ENCODE peak calls at places on chromosomes 7 and 10, in four cellular contexts. R is IMR-90; B is effector memory CD4-positive, alpha-beta T cell; L is neural progenitor cell. S is an unnamed sample.
A peak's percentile ranks its signal among the peaks of the same experiment; 100 is the strongest.

GRCh38 chr10:11065567-11065966 is 47.9 kb downstream of the CELF2 start:
- DNase-seq in R (no peak), B (no peak), L (no peak), S (no peak)

GRCh38 chr7:64037095-64037494 is 8.1 kb upstream of the ZNF727 start:
- DNase-seq in R (no peak), B (no peak), L (no peak), S (no peak)

GRCh38 chr10:91163269-91163708 is 57.2 kb upstream of the PCGF5 start:
- DNase-seq in R (peak; percentile 62), B (peak; percentile 77), L (peak; percentile 71), S (peak; percentile 82)

GRCh38 chr7:31729195-31729804 is 42.3 kb downstream of the PPP1R17 start:
- DNase-seq in R (no peak), B (no peak), L (peak; percentile 16), S (peak; percentile 36)

GRCh38 chr10:12020574-12020973 is 22.0 kb downstream of the UPF2 start:
- DNase-seq in R (no peak), B (no peak), L (no peak), S (no peak)

GRCh38 chr10:104824378-104825006 is 183.4 kb downstream of the SORCS3 start:
- DNase-seq in R (no peak), B (no peak), L (peak; percentile 83), S (peak; percentile 56)

GRCh38 chr10:47452495-47453434 is 31.1 kb downstream of the ANXA8 start:
- DNase-seq in R (no peak), B (no peak), L (no peak), S (peak; percentile 73)

GRCh38 chr10:86876748-86877147 is 80.7 kb downstream of the MMRN2 start:
- DNase-seq in R (peak; percentile 79), B (no peak), L (no peak), S (no peak)

GRCh38 chr7:17090751-17091150 is 207.7 kb upstream of the AHR start:
- DNase-seq in R (peak; percentile 86), B (no peak), L (no peak), S (no peak)

GRCh38 chr7:66503551-66504031 is 125.1 kb upstream of the KCTD7 start:
- DNase-seq in R (no peak), B (no peak), L (no peak), S (peak; percentile 43)

GRCh38 chr10:93899109-93899508 is 5.3 kb downstream of the SLC35G1 start:
- DNase-seq in R (no peak), B (no peak), L (no peak), S (no peak)

GRCh38 chr10:44863344-44864041 is 47.6 kb upstream of the TMEM72 start:
- DNase-seq in R (no peak), B (no peak), L (peak; percentile 48), S (peak; percentile 77)

GRCh38 chr7:43764807-43765491 is 6.5 kb downstream of the BLVRA start:
- DNase-seq in R (peak; percentile 43), B (no peak), L (no peak), S (no peak)

GRCh38 chr10:66180651-66181318 is 745.1 kb upstream of the LRRTM3 start:
- DNase-seq in R (peak; percentile 52), B (no peak), L (peak; percentile 66), S (peak; percentile 30)

GRCh38 chr10:70472799-70473452 is 5.6 kb upstream of the PALD1 start:
- DNase-seq in R (no peak), B (no peak), L (no peak), S (no peak)

GRCh38 chr10:122208616-122209430 is 62.3 kb upstream of the BTBD16 start:
- DNase-seq in R (no peak), B (no peak), L (no peak), S (no peak)

GRCh38 chr7:40474790-40475680 is 340.2 kb downstream of the SUGCT start:
- DNase-seq in R (no peak), B (no peak), L (no peak), S (no peak)

GRCh38 chr7:50348469-50349162 is 44.1 kb downstream of the IKZF1 start:
- DNase-seq in R (no peak), B (no peak), L (no peak), S (no peak)
- H3K27me3 ChIP-seq in R (no peaks in the 10 kb centered on the region), B (no peaks in the 10 kb centered on the region), L (no peaks in the 10 kb centered on the region), S (no peaks in the 10 kb centered on the region)

GRCh38 chr10:76577455-76577854 is 1060.2 kb downstream of the KCNMA1 start:
- DNase-seq in R (no peak), B (no peak), L (no peak), S (no peak)
- H3K36me3 ChIP-seq in R (no peaks in the 10 kb centered on the region), B (no peaks in the 10 kb centered on the region), L (no peaks in the 10 kb centered on the region), S (no peaks in the 10 kb centered on the region)

GRCh38 chr7:151449990-151450389 is 10.0 kb upstream of the CRYGN start:
- DNase-seq in R (no peak), B (no peak), L (no peak), S (no peak)

GRCh38 chr7:151447312-151447711 is 7.4 kb upstream of the CRYGN start:
- DNase-seq in R (no peak), B (no peak), L (no peak), S (no peak)

GRCh38 chr7:151446412-151446811 is 6.5 kb upstream of the CRYGN start:
- DNase-seq in R (no peak), B (no peak), L (no peak), S (no peak)

GRCh38 chr7:151447901-151448260 is 7.9 kb upstream of the CRYGN start:
- DNase-seq in R (no peak), B (no peak), L (no peak), S (no peak)

GRCh38 chr7:151448261-151449252 is 8.6 kb upstream of the CRYGN start:
- DNase-seq in R (peak; percentile 41), B (peak; percentile 68), L (peak; percentile 83), S (peak; percentile 95)
- H3K4me3 ChIP-seq in R (peak overlapping the region; percentile 36), B (peak overlapping the region; percentile 70), L (peak overlapping the region; percentile 53), S (peak overlapping the region; percentile 51)

DNA sequence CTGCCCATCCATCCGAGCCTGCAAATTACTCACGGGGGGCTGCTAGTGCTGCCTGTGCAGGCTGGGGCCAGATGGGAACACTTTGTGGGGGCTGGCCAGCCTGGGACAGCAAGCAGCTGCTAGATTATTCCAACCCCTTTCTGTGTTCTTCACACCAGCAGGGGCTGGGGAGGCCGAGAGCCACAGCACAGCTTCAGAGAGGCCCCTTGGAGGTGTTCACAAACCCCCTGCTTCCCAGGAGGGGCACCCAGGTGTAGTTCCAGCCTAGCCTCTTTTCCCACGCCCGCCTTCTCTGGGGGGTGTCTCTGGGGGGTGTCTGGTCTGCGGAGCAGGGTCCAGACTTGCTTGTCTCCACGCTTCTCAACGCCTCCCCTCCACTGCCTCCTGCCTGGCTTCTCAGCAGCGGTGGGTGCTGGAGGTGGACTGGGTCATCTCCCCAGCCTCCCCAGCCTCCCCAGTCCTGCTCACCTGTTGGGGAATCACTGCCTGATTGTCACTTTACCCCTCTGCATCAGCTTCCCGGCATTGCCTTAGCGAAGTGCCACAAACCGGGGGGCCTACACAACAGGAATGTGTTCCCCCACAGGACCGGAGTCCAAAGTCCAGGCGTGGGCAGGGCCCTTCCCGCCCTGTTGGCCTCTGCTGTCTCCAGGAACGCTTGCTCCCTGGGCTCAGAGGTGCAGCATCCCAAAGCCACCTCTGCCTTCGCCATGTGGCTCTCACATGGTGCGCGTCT is 74.0 kb upstream of the EN2 start:
- DNase-seq in R (no peak), B (no peak), L (no peak), S (no peak)
- H3K27me3 ChIP-seq in R (peaks cover 61% of the 10 kb centered on the region), B (peaks cover 45% of the 10 kb centered on the region), L (peaks cover 100% of the 10 kb centered on the region), S (peaks cover 66% of the 10 kb centered on the region)

GRCh38 chr10:59944339-59944935 is 38.1 kb upstream of the CCDC6 start:
- DNase-seq in R (no peak), B (no peak), L (no peak), S (no peak)
- H3K36me3 ChIP-seq in R (no peaks in the 10 kb centered on the region), B (no peaks in the 10 kb centered on the region), L (no peaks in the 10 kb centered on the region), S (no peaks in the 10 kb centered on the region)

GRCh38 chr7:116670409-116671036 is 1.5 kb upstream of the MET start:
- DNase-seq in R (peak; percentile 26), B (no peak), L (no peak), S (no peak)
- H3K4me3 ChIP-seq in R (no peak overlapping the region), B (no peak overlapping the region), L (no peak overlapping the region), S (no peak overlapping the region)

DNA sequence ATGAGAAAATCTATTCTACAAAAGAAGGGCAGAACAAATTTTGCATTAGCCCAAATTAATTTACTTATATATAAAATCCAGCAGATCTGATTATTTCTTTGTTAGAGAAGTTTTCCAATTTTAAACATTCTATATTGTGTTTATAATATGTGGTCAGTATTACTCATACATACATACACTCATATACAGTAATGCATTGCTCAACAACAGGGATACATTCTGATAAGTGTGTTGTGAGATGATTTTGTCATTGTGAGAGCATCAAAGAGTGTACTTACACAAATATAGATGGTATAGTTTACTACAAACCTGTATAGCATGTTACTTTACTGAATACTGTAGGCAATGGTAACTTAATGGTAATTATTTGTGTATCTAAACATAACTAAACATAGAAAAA is 239.6 kb upstream of the ETV1 start:
- DNase-seq in R (peak; percentile 46), B (no peak), L (no peak), S (no peak)
- H3K27me3 ChIP-seq in R (no peaks in the 10 kb centered on the region), B (no peaks in the 10 kb centered on the region), L (no peaks in the 10 kb centered on the region), S (no peaks in the 10 kb centered on the region)